ENCODE peak calls at places on chromosomes 1 and 21, in eight cellular contexts. One of them, this sample, is unnamed.
A peak's percentile ranks its signal among the peaks of the same experiment; 100 is the strongest.

GRCh38 chr1:173861731-173862145 is 6.1 kb downstream of the GAS5 start:
- DNase-seq in upper lobe of right lung: no peak
- DNase-seq in SK-N-SH: no peak
- DNase-seq in PC-9: peak; percentile 56
- DNase-seq in mucosa of descending colon: no peak
- DNase-seq in adipocyte: no peak
- DNase-seq in AG09309: no peak
- DNase-seq in cardiac muscle cell: no peak
- DNase-seq in this sample: peak; percentile 36

GRCh38 chr21:38289697-38290096 is 32.9 kb downstream of the KCNJ15 start:
- DNase-seq in upper lobe of right lung: no peak
- DNase-seq in SK-N-SH: no peak
- DNase-seq in PC-9: no peak
- DNase-seq in mucosa of descending colon: no peak
- DNase-seq in adipocyte: peak; percentile 97
- DNase-seq in AG09309: peak; percentile 99
- DNase-seq in cardiac muscle cell: no peak
- DNase-seq in this sample: no peak

GRCh38 chr1:112975336-112975735 is 19.3 kb upstream of the SLC16A1 start:
- DNase-seq in upper lobe of right lung: no peak
- DNase-seq in SK-N-SH: no peak
- DNase-seq in PC-9: no peak
- DNase-seq in mucosa of descending colon: no peak
- DNase-seq in adipocyte: no peak
- DNase-seq in AG09309: no peak
- DNase-seq in cardiac muscle cell: no peak
- DNase-seq in this sample: no peak

GRCh38 chr1:172383541-172383940 is 36.9 kb upstream of the C1orf105 start:
- DNase-seq in upper lobe of right lung: no peak
- DNase-seq in SK-N-SH: no peak
- DNase-seq in PC-9: no peak
- DNase-seq in mucosa of descending colon: no peak
- DNase-seq in adipocyte: peak; percentile 80
- DNase-seq in AG09309: no peak
- DNase-seq in cardiac muscle cell: peak; percentile 17
- DNase-seq in this sample: no peak

GRCh38 chr1:220891221-220892085 is 12.2 kb downstream of the HLX start:
- DNase-seq in upper lobe of right lung: no peak
- DNase-seq in SK-N-SH: no peak
- DNase-seq in PC-9: no peak
- DNase-seq in mucosa of descending colon: no peak
- DNase-seq in adipocyte: no peak
- DNase-seq in AG09309: no peak
- DNase-seq in cardiac muscle cell: no peak
- DNase-seq in this sample: no peak

GRCh38 chr1:86788300-86789206 is 84.2 kb downstream of the SH3GLB1 start:
- DNase-seq in upper lobe of right lung: no peak
- DNase-seq in SK-N-SH: no peak
- DNase-seq in PC-9: peak; percentile 81
- DNase-seq in mucosa of descending colon: no peak
- DNase-seq in adipocyte: peak; percentile 81
- DNase-seq in AG09309: peak; percentile 64
- DNase-seq in cardiac muscle cell: no peak
- DNase-seq in this sample: no peak

GRCh38 chr21:42187976-42188653 is 30.8 kb upstream of the ABCG1 start:
- DNase-seq in upper lobe of right lung: no peak
- DNase-seq in SK-N-SH: no peak
- DNase-seq in PC-9: no peak
- DNase-seq in mucosa of descending colon: peak; percentile 71
- DNase-seq in adipocyte: no peak
- DNase-seq in AG09309: no peak
- DNase-seq in cardiac muscle cell: no peak
- DNase-seq in this sample: no peak

GRCh38 chr1:21916447-21917240 is 20.5 kb downstream of the HSPG2 start:
- DNase-seq in upper lobe of right lung: no peak
- DNase-seq in SK-N-SH: peak; percentile 79
- DNase-seq in PC-9: no peak
- DNase-seq in mucosa of descending colon: no peak
- DNase-seq in adipocyte: no peak
- DNase-seq in AG09309: no peak
- DNase-seq in cardiac muscle cell: no peak
- DNase-seq in this sample: no peak

GRCh38 chr1:169024255-169024654 is 82.2 kb upstream of the ATP1B1 start:
- DNase-seq in upper lobe of right lung: no peak
- DNase-seq in SK-N-SH: no peak
- DNase-seq in PC-9: no peak
- DNase-seq in mucosa of descending colon: no peak
- DNase-seq in adipocyte: no peak
- DNase-seq in AG09309: no peak
- DNase-seq in cardiac muscle cell: no peak
- DNase-seq in this sample: no peak

GRCh38 chr21:34669149-34669879 is 520 bp downstream of the CLIC6 start:
- DNase-seq in upper lobe of right lung: peak; percentile 81
- DNase-seq in SK-N-SH: peak; percentile 26
- DNase-seq in PC-9: no peak
- DNase-seq in mucosa of descending colon: no peak
- DNase-seq in adipocyte: peak; percentile 46
- DNase-seq in AG09309: no peak
- DNase-seq in cardiac muscle cell: peak; percentile 12
- DNase-seq in this sample: no peak

GRCh38 chr21:34671891-34672290 is 3.1 kb downstream of the CLIC6 start:
- DNase-seq in upper lobe of right lung: no peak
- DNase-seq in SK-N-SH: no peak
- DNase-seq in PC-9: no peak
- DNase-seq in mucosa of descending colon: no peak
- DNase-seq in adipocyte: no peak
- DNase-seq in AG09309: no peak
- DNase-seq in cardiac muscle cell: no peak
- DNase-seq in this sample: no peak

GRCh38 chr21:34670962-34671348 is 2.2 kb downstream of the CLIC6 start:
- DNase-seq in upper lobe of right lung: no peak
- DNase-seq in SK-N-SH: no peak
- DNase-seq in PC-9: no peak
- DNase-seq in mucosa of descending colon: no peak
- DNase-seq in adipocyte: no peak
- DNase-seq in AG09309: no peak
- DNase-seq in cardiac muscle cell: no peak
- DNase-seq in this sample: no peak

GRCh38 chr21:34668803-34669148 is at the start of gene CLIC6:
- DNase-seq in upper lobe of right lung: peak; percentile 76
- DNase-seq in SK-N-SH: no peak
- DNase-seq in PC-9: no peak
- DNase-seq in mucosa of descending colon: no peak
- DNase-seq in adipocyte: no peak
- DNase-seq in AG09309: no peak
- DNase-seq in cardiac muscle cell: peak; percentile 6
- DNase-seq in this sample: no peak

GRCh38 chr21:34670220-34670961 is 1.6 kb downstream of the CLIC6 start:
- DNase-seq in upper lobe of right lung: peak; percentile 72
- DNase-seq in SK-N-SH: peak; percentile 45
- DNase-seq in PC-9: no peak
- DNase-seq in mucosa of descending colon: no peak
- DNase-seq in adipocyte: no peak
- DNase-seq in AG09309: no peak
- DNase-seq in cardiac muscle cell: peak; percentile 4
- DNase-seq in this sample: no peak
- H3K4me3 ChIP-seq in upper lobe of right lung: peak overlapping the region; percentile 52
- H3K4me3 ChIP-seq in SK-N-SH: no peak overlapping the region
- H3K4me3 ChIP-seq in PC-9: peak overlapping the region; percentile 35
- H3K4me3 ChIP-seq in mucosa of descending colon: no peak overlapping the region
- H3K4me3 ChIP-seq in adipocyte: peak overlapping the region; percentile 79
- H3K4me3 ChIP-seq in AG09309: peak overlapping the region; percentile 0
- H3K4me3 ChIP-seq in cardiac muscle cell: peak overlapping the region; percentile 15
- H3K4me3 ChIP-seq in this sample: no peak overlapping the region

DNA sequence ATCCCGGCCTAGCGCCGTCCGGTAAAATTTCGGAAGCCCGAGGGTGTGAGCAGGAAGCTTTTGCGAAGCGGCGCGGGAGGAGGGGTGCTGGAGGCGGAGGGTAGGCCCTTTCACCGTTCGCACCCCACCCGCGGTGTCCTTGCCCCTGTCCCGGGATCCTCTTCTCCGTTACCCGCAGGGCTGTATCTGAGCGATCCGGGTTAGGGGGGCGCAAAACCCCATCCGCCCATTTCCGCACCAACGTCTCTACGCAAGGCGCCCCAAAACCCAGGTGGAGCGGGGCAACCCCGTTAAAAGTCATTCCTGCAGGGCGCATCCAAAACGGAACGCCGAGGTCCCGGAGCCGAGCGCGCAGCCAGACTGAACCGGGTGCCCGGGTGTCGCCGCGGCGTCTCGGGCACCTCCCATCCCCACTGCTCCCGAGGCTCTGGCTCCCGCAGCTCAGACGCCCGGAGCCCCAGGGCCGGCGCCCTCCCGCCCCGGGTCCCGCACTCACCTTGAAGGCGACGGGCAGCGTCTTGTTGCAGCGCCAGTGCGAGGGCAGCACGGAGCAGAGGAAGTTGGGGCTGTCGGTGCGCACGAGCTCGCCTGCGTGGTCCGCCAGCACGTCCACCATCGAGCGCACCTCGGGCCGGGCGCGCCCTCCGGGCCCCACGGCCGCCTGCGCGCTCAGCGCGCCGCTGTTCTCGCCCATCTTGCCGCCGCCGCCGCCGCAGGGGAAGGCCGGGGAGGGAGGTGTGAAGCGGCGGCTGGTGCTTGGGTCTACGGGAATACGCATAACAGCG is 793 bp downstream of the RUNX3 start:
- DNase-seq in upper lobe of right lung: no peak
- DNase-seq in SK-N-SH: peak; percentile 54
- DNase-seq in PC-9: no peak
- DNase-seq in mucosa of descending colon: peak; percentile 27
- DNase-seq in adipocyte: no peak
- DNase-seq in AG09309: no peak
- DNase-seq in cardiac muscle cell: peak; percentile 42
- DNase-seq in this sample: peak; percentile 60
- H3K4me3 ChIP-seq in upper lobe of right lung: peak overlapping the region; percentile 44
- H3K4me3 ChIP-seq in SK-N-SH: no peak overlapping the region
- H3K4me3 ChIP-seq in PC-9: no peak overlapping the region
- H3K4me3 ChIP-seq in mucosa of descending colon: peak overlapping the region; percentile 17
- H3K4me3 ChIP-seq in adipocyte: no peak overlapping the region
- H3K4me3 ChIP-seq in AG09309: peak overlapping the region; percentile 79
- H3K4me3 ChIP-seq in cardiac muscle cell: no peak overlapping the region
- H3K4me3 ChIP-seq in this sample: peak overlapping the region; percentile 69

GRCh38 chr1:20875198-20875973 is 88.3 kb upstream of the HP1BP3 start:
- DNase-seq in upper lobe of right lung: no peak
- DNase-seq in SK-N-SH: no peak
- DNase-seq in PC-9: no peak
- DNase-seq in mucosa of descending colon: peak; percentile 69
- DNase-seq in adipocyte: no peak
- DNase-seq in AG09309: no peak
- DNase-seq in cardiac muscle cell: no peak
- DNase-seq in this sample: no peak
- H3K4me3 ChIP-seq in upper lobe of right lung: no peak overlapping the region
- H3K4me3 ChIP-seq in SK-N-SH: no peak overlapping the region
- H3K4me3 ChIP-seq in PC-9: no peak overlapping the region
- H3K4me3 ChIP-seq in mucosa of descending colon: no peak overlapping the region
- H3K4me3 ChIP-seq in adipocyte: no peak overlapping the region
- H3K4me3 ChIP-seq in AG09309: no peak overlapping the region
- H3K4me3 ChIP-seq in cardiac muscle cell: no peak overlapping the region
- H3K4me3 ChIP-seq in this sample: no peak overlapping the region

DNA sequence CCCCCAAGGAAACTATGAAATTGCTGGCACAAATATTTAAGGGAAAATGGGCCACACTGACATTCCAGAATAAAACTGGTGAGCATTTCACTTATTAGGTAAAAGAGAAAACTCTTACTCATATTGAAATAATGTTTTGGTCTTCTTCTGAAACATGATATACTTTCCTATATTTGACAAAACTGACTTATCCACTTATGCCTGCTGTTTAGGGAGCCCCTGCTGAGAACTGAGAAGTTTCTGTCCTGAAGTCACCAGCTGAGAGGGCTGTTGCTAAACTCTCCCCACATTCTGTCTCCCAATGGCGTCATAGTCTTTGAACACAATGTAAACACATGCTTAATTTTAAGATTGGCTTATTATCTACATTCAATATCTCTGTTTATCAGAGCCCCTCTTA is 46.8 kb upstream of the ZC3H11B start:
- DNase-seq in upper lobe of right lung: no peak
- DNase-seq in SK-N-SH: peak; percentile 6
- DNase-seq in PC-9: peak; percentile 65
- DNase-seq in mucosa of descending colon: no peak
- DNase-seq in adipocyte: peak; percentile 90
- DNase-seq in AG09309: no peak
- DNase-seq in cardiac muscle cell: no peak
- DNase-seq in this sample: no peak
- H3K4me3 ChIP-seq in upper lobe of right lung: no peak overlapping the region
- H3K4me3 ChIP-seq in SK-N-SH: no peak overlapping the region
- H3K4me3 ChIP-seq in PC-9: no peak overlapping the region
- H3K4me3 ChIP-seq in mucosa of descending colon: no peak overlapping the region
- H3K4me3 ChIP-seq in adipocyte: no peak overlapping the region
- H3K4me3 ChIP-seq in AG09309: no peak overlapping the region
- H3K4me3 ChIP-seq in cardiac muscle cell: no peak overlapping the region
- H3K4me3 ChIP-seq in this sample: no peak overlapping the region

GRCh38 chr1:6776389-6776788 is 8.9 kb upstream of the CAMTA1 start:
- DNase-seq in upper lobe of right lung: no peak
- DNase-seq in SK-N-SH: no peak
- DNase-seq in PC-9: no peak
- DNase-seq in mucosa of descending colon: no peak
- DNase-seq in adipocyte: no peak
- DNase-seq in AG09309: no peak
- DNase-seq in cardiac muscle cell: no peak
- DNase-seq in this sample: no peak

GRCh38 chr1:6770727-6771567 is 14.3 kb upstream of the CAMTA1 start:
- DNase-seq in upper lobe of right lung: no peak
- DNase-seq in SK-N-SH: peak; percentile 36
- DNase-seq in PC-9: no peak
- DNase-seq in mucosa of descending colon: no peak
- DNase-seq in adipocyte: peak; percentile 69
- DNase-seq in AG09309: no peak
- DNase-seq in cardiac muscle cell: no peak
- DNase-seq in this sample: no peak

GRCh38 chr1:6774381-6774780 is 10.9 kb upstream of the CAMTA1 start:
- DNase-seq in upper lobe of right lung: no peak
- DNase-seq in SK-N-SH: no peak
- DNase-seq in PC-9: no peak
- DNase-seq in mucosa of descending colon: no peak
- DNase-seq in adipocyte: no peak
- DNase-seq in AG09309: no peak
- DNase-seq in cardiac muscle cell: no peak
- DNase-seq in this sample: no peak

GRCh38 chr1:6775644-6776043 is 9.6 kb upstream of the CAMTA1 start:
- DNase-seq in upper lobe of right lung: no peak
- DNase-seq in SK-N-SH: no peak
- DNase-seq in PC-9: no peak
- DNase-seq in mucosa of descending colon: no peak
- DNase-seq in adipocyte: no peak
- DNase-seq in AG09309: no peak
- DNase-seq in cardiac muscle cell: no peak
- DNase-seq in this sample: no peak

GRCh38 chr1:6771568-6771825 is 13.8 kb upstream of the CAMTA1 start:
- DNase-seq in upper lobe of right lung: no peak
- DNase-seq in SK-N-SH: no peak
- DNase-seq in PC-9: no peak
- DNase-seq in mucosa of descending colon: no peak
- DNase-seq in adipocyte: no peak
- DNase-seq in AG09309: no peak
- DNase-seq in cardiac muscle cell: no peak
- DNase-seq in this sample: no peak
- H3K4me3 ChIP-seq in upper lobe of right lung: no peak overlapping the region
- H3K4me3 ChIP-seq in SK-N-SH: no peak overlapping the region
- H3K4me3 ChIP-seq in PC-9: no peak overlapping the region
- H3K4me3 ChIP-seq in mucosa of descending colon: no peak overlapping the region
- H3K4me3 ChIP-seq in adipocyte: no peak overlapping the region
- H3K4me3 ChIP-seq in AG09309: no peak overlapping the region
- H3K4me3 ChIP-seq in cardiac muscle cell: no peak overlapping the region
- H3K4me3 ChIP-seq in this sample: no peak overlapping the region

This sample was measured in HAP-1.